ENCODE peak calls at places on chromosomes 5 and 9, in seven cellular contexts. D is HepG2; O is iPS DF 6.9; M is omental fat pad; B is activated CD4-positive, CD25-positive, alpha-beta regulatory T cell treated with anti-CD3 and anti-CD28 coated beads, Interleukin-2, amount 50 U/mL, for 16 hours; P is dermis blood vessel endothelial cell; K is adrenal gland. H is an unnamed sample.
A peak's percentile ranks its signal among the peaks of the same experiment; 100 is the strongest.

GRCh38 chr5:176549871-176550270 is 729 bp downstream of the CDHR2 start:
- DNase-seq in M (no peak), O (no peak), P (no peak), B (no peak), D (no peak), K (no peak), H (no peak)

GRCh38 chr5:19208397-19208796 is 779.6 kb downstream of the CDH18 start:
- DNase-seq in K (no peak), B (no peak), P (no peak), M (no peak), D (no peak), O (no peak), H (no peak)

GRCh38 chr9:33320230-33320567 is 29.9 kb downstream of the NFX1 start:
- DNase-seq in O (no peak), P (no peak), K (peak; percentile 47), B (no peak), D (no peak), M (no peak), H (no peak)

GRCh38 chr5:17105744-17106450 is 111.5 kb upstream of the BASP1 start:
- DNase-seq in D (no peak), O (no peak), B (no peak), M (no peak), P (peak; percentile 87), K (no peak), H (no peak)

GRCh38 chr5:66882592-66883227 is 286.5 kb downstream of the MAST4 start:
- DNase-seq in M (no peak), K (peak; percentile 8), P (peak; percentile 69), B (no peak), O (no peak), D (no peak), H (no peak)

GRCh38 chr5:147617191-147617606 is 107.3 kb upstream of the DPYSL3 start:
- DNase-seq in P (no peak), O (no peak), D (no peak), K (peak; percentile 41), M (no peak), B (no peak), H (no peak)

GRCh38 chr5:141383345-141383744 is 803 bp downstream of the PCDHGA7 start:
- DNase-seq in O (no peak), P (no peak), K (no peak), D (no peak), M (no peak), B (no peak), H (no peak)

GRCh38 chr5:158470764-158471163 is 611.8 kb upstream of the CLINT1 start:
- DNase-seq in M (no peak), O (no peak), P (no peak), D (no peak), K (no peak), B (no peak), H (no peak)

GRCh38 chr5:541888-542692 is 17.8 kb upstream of the SLC9A3 start:
- DNase-seq in D (no peak), P (no peak), B (no peak), O (no peak), K (no peak), M (no peak), H (peak; percentile 8)

GRCh38 chr5:4191703-4192102 is 596.1 kb downstream of the IRX1 start:
- DNase-seq in O (no peak), K (no peak), P (no peak), D (no peak), B (no peak), M (no peak), H (no peak)

GRCh38 chr5:1737790-1738405 is 61.7 kb downstream of the MRPL36 start:
- DNase-seq in D (peak; percentile 31), P (peak; percentile 59), M (no peak), O (no peak), B (no peak), K (peak; percentile 40), H (no peak)

GRCh38 chr9:92610470-92611420 is 59.2 kb downstream of the IPPK start:
- DNase-seq in O (no peak), P (no peak), D (no peak), B (no peak), K (no peak), M (no peak), H (no peak)

GRCh38 chr5:126651013-126651577 is 50.3 kb downstream of the PHAX start:
- DNase-seq in B (no peak), D (no peak), K (no peak), M (no peak), P (no peak), O (no peak), H (no peak)

GRCh38 chr5:179863449-179864085 is 5.0 kb upstream of the MRNIP start:
- DNase-seq in D (no peak), P (no peak), M (no peak), B (no peak), O (no peak), K (no peak), H (no peak)